ENCODE peak calls at places on chromosomes 3 and 15, in seven cellular contexts. Y is ACHN, R is mesenchymal stem cell, B is ecto neural progenitor cell, J is foreskin fibroblast, X is kidney epithelial cell, V is mammary epithelial cell. F is an unnamed sample.

GRCh38 chr15:75109731-75110130 is 86.3 kb downstream of the PPCDC start:
- DNase-seq in B (no peak), V (no peak), R (no peak), Y (no peak), X (no peak), J (no peak), F (no peak)

GRCh38 chr15:89740137-89740536 is 10.9 kb downstream of the MESP1 start:
- DNase-seq in R (peak), X (no peak), V (peak), B (peak), Y (peak), J (peak), F (no peak)

GRCh38 chr3:23877324-23877980 is 39.3 kb downstream of the NKIRAS1 start:
- DNase-seq in X (peak), Y (no peak), R (peak), B (no peak), J (peak), V (peak), F (no peak)

GRCh38 chr3:74883690-74884089 is 269.2 kb upstream of the CNTN3 start:
- DNase-seq in V (peak), X (no peak), R (no peak), J (peak), B (no peak), Y (peak), F (no peak)

GRCh38 chr3:147046916-147047315 is 359.4 kb downstream of the ZIC4 start:
- DNase-seq in X (no peak), Y (no peak), J (no peak), B (no peak), V (no peak), R (no peak), F (no peak)

GRCh38 chr3:57952208-57952631 is 56.0 kb upstream of the FLNB start:
- DNase-seq in V (peak), R (peak), Y (peak), X (peak), B (no peak), J (peak), F (no peak)

GRCh38 chr3:47163023-47163989 is 607 bp downstream of the SETD2 start:
- DNase-seq in R (peak), V (peak), B (peak), X (no peak), Y (peak), J (peak), F (peak)

GRCh38 chr15:72229076-72229946 is 1.7 kb downstream of the PKM start:
- DNase-seq in V (peak), X (no peak), Y (peak), B (peak), R (peak), J (peak), F (no peak)

GRCh38 chr15:44662478-44663409 is 718 bp downstream of the SPG11 start:
- DNase-seq in V (peak), J (peak), B (no peak), X (no peak), R (peak), Y (peak), F (peak)

GRCh38 chr15:52879862-52880261 is 89.7 kb upstream of the ONECUT1 start:
- DNase-seq in B (no peak), V (no peak), J (no peak), Y (no peak), X (no peak), R (no peak), F (no peak)

GRCh38 chr3:182460303-182460702 is 333.0 kb upstream of the ATP11B start:
- DNase-seq in Y (no peak), V (no peak), J (no peak), X (no peak), B (no peak), R (no peak), F (no peak)

GRCh38 chr3:66561374-66561773 is 60.6 kb upstream of the LRIG1 start:
- DNase-seq in B (no peak), V (no peak), Y (no peak), X (no peak), R (peak), J (peak), F (no peak)

GRCh38 chr15:63353887-63354286 is 27.8 kb downstream of the CA12 start:
- DNase-seq in B (no peak), V (no peak), R (no peak), Y (no peak), X (no peak), J (no peak), F (no peak)

GRCh38 chr3:157477441-157477840 is 25.8 kb downstream of the VEPH1 start:
- DNase-seq in J (peak), X (no peak), Y (no peak), B (no peak), R (peak), V (no peak), F (no peak)